ENCODE peak calls at places on chromosomes 6 and 20, in five cellular contexts. U is uterus, K is heart right ventricle, P is fibroblast of lung, O is epithelial cell of esophagus. T is an unnamed sample.

GRCh38 chr20:49916146-49917002 is 1.0 kb upstream of the SPATA2 start:
- DNase-seq in U (no peak), K (no peak), P (peak; percentile 32), O (peak; percentile 86), T (no peak)

GRCh38 chr6:141526985-141527384 is 605.7 kb upstream of the GJE1 start:
- DNase-seq in U (no peak), K (no peak), P (no peak), O (no peak), T (no peak)

GRCh38 chr6:152277826-152278247 is 359.3 kb downstream of the SYNE1 start:
- DNase-seq in U (no peak), K (peak; percentile 49), P (no peak), O (no peak), T (no peak)

GRCh38 chr6:11973238-11973637 is 38.9 kb upstream of the HIVEP1 start:
- DNase-seq in U (no peak), K (no peak), P (no peak), O (no peak), T (no peak)

GRCh38 chr6:80605165-80605989 is 498.9 kb downstream of the BCKDHB start:
- DNase-seq in U (no peak), K (no peak), P (peak; percentile 53), O (peak; percentile 63), T (no peak)

GRCh38 chr6:80185492-80185891 is 79.0 kb downstream of the BCKDHB start:
- DNase-seq in U (no peak), K (no peak), P (no peak), O (no peak), T (no peak)

GRCh38 chr6:31702421-31702818 is 704 bp downstream of the ABHD16A start:
- DNase-seq in U (no peak), K (no peak), P (peak; percentile 26), O (no peak), T (no peak)

GRCh38 chr6:53487080-53487479 is 57.8 kb downstream of the GCLC start:
- DNase-seq in U (no peak), K (no peak), P (peak; percentile 5), O (no peak), T (no peak)

GRCh38 chr6:43510827-43511163 is 649 bp upstream of the LRRC73 start:
- DNase-seq in U (no peak), K (no peak), P (no peak), O (no peak), T (no peak)

GRCh38 chr20:53899351-53900167 is 170.8 kb downstream of the BCAS1 start:
- DNase-seq in U (no peak), K (no peak), P (peak; percentile 93), O (peak; percentile 88), T (peak; percentile 81)

GRCh38 chr6:19159087-19159486 is 678.1 kb upstream of the ID4 start:
- DNase-seq in U (no peak), K (no peak), P (peak; percentile 84), O (no peak), T (no peak)

GRCh38 chr20:57263767-57264150 is 2.7 kb downstream of the BMP7 start:
- DNase-seq in U (no peak), K (no peak), P (no peak), O (no peak), T (no peak)

GRCh38 chr20:35773154-35773751 is 1.4 kb downstream of the PHF20 start:
- DNase-seq in U (no peak), K (no peak), P (peak; percentile 44), O (peak; percentile 27), T (peak; percentile 78)

GRCh38 chr6:121430514-121431460 is 4.7 kb upstream of the GJA1 start:
- DNase-seq in U (no peak), K (no peak), P (peak; percentile 41), O (peak; percentile 55), T (no peak)

GRCh38 chr6:37783831-37784584 is 35.5 kb upstream of the ZFAND3 start:
- DNase-seq in U (peak; percentile 49), K (peak; percentile 24), P (peak; percentile 29), O (peak; percentile 31), T (no peak)

GRCh38 chr20:44394520-44395182 is 39.2 kb downstream of the HNF4A start:
- DNase-seq in U (no peak), K (no peak), P (no peak), O (no peak), T (no peak)

GRCh38 chr6:15325540-15325955 is 79.7 kb downstream of the JARID2 start:
- DNase-seq in U (no peak), K (no peak), P (no peak), O (no peak), T (no peak)

GRCh38 chr6:15326072-15326614 is 80.3 kb downstream of the JARID2 start:
- DNase-seq in U (no peak), K (no peak), P (no peak), O (no peak), T (no peak)

GRCh38 chr6:15324427-15324985 is 78.6 kb downstream of the JARID2 start:
- DNase-seq in U (no peak), K (no peak), P (no peak), O (no peak), T (no peak)

GRCh38 chr6:15329154-15329781 is 83.4 kb downstream of the JARID2 start:
- DNase-seq in U (no peak), K (no peak), P (peak; percentile 96), O (peak; percentile 87), T (no peak)

DNA sequence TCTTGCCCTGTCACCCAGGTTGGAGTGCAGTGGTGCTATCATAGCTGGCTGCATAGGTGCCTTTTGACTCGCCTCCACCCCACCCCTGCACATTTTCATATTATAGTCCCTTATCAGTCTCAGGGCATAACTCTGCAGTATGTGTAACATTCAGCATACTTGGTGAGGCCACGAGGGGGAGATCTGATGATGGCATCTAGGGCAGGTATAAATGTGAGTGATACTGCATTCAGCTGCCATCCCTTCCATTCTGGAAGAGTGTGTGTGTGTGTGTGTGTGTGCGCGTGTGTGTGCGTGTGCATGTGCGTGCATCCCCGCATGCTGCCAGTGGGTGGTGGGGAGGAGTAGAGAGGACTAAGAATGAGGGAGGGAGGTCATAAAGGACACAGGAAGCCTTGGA is 81.4 kb downstream of the JARID2 start:
- DNase-seq in U (no peak), K (no peak), P (peak; percentile 15), O (peak; percentile 18), T (no peak)
- TF ChIP-seq CTCF in U (no peak), K (no peak), P (peak; percentile 13), O (peak; percentile 28), T (no peak)

GRCh38 chr20:10316582-10316981 is 98.0 kb downstream of the SNAP25 start:
- DNase-seq in U (no peak), K (no peak), P (no peak), O (no peak), T (no peak)
- TF ChIP-seq CTCF in U (no peak), K (peak; percentile 16), P (no peak), O (no peak), T (no peak)

GRCh38 chr6:108133594-108134179 is 32.1 kb upstream of the NR2E1 start:
- DNase-seq in U (peak; percentile 30), K (peak; percentile 53), P (peak; percentile 87), O (peak; percentile 85), T (no peak)
- TF ChIP-seq CTCF in U (no peak), K (no peak), P (no peak), O (no peak), T (no peak)

GRCh38 chr6:33958863-33959651 is 155.3 kb upstream of the MLN start:
- DNase-seq in U (no peak), K (no peak), P (no peak), O (no peak), T (no peak)

GRCh38 chr6:33957391-33958207 is 153.8 kb upstream of the MLN start:
- DNase-seq in U (no peak), K (no peak), P (no peak), O (no peak), T (no peak)

GRCh38 chr6:33959661-33960344 is 156.0 kb upstream of the MLN start:
- DNase-seq in U (no peak), K (no peak), P (no peak), O (peak; percentile 70), T (no peak)

GRCh38 chr6:33956206-33956605 is 152.4 kb upstream of the MLN start:
- DNase-seq in U (no peak), K (no peak), P (no peak), O (no peak), T (no peak)

DNA sequence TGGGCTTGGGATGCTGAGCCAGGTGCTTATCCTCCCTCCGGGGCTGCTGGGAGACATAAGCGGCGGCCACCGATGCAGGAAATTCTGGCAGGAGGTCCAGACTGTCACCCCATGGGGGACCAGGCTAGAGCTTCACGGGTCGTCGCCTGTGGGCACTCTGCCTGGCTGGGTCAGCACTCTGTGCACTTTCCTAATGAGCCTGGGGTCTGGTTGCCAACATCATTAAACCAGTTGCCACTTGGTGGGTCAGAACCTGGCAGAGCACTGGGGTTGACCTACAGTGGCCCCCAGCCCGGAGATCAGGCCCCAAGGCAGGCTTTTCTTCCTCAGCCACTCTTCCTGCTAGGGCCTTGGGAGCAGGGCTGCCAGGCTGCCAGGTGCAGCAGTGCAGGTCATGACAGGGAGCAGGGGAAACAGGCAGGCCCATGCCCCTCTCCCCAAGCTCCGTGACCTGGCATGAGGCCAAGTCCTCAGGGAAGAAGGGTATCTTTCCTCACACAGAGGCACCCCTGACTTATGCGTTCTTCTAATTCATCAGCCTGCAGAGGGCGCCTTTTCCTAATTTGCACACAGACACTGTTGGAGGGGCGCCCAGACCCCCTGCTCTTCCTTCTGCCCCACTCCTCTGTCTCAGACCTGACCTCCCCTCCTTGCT is 154.5 kb upstream of the MLN start:
- DNase-seq in U (no peak), K (no peak), P (no peak), O (no peak), T (no peak)
- TF ChIP-seq CTCF in U (no peak), K (no peak), P (peak; percentile 19), O (peak; percentile 17), T (no peak)

GRCh38 chr6:70547905-70548304 is 18.8 kb upstream of the SDHAF4 start:
- DNase-seq in U (no peak), K (no peak), P (no peak), O (no peak), T (no peak)

GRCh38 chr6:70551566-70551965 is 15.2 kb upstream of the SDHAF4 start:
- DNase-seq in U (no peak), K (no peak), P (no peak), O (no peak), T (no peak)

GRCh38 chr6:70549327-70549726 is 17.4 kb upstream of the SDHAF4 start:
- DNase-seq in U (no peak), K (no peak), P (no peak), O (no peak), T (no peak)

GRCh38 chr6:70552974-70553373 is 13.8 kb upstream of the SDHAF4 start:
- DNase-seq in U (no peak), K (no peak), P (no peak), O (no peak), T (no peak)

GRCh38 chr6:70547313-70547712 is 19.4 kb upstream of the SDHAF4 start:
- DNase-seq in U (no peak), K (no peak), P (peak; percentile 17), O (peak; percentile 22), T (no peak)
- TF ChIP-seq CTCF in U (peak; percentile 12), K (peak; percentile 45), P (peak; percentile 41), O (peak; percentile 57), T (no peak)

GRCh38 chr6:39904946-39905639 is 29.2 kb downstream of the MOCS1 start:
- DNase-seq in U (no peak), K (no peak), P (no peak), O (no peak), T (no peak)
- TF ChIP-seq CTCF in U (no peak), K (no peak), P (no peak), O (no peak), T (no peak)